ENCODE peak calls at places on chromosomes 2 and 18, in nine cellular contexts. N, B, S, I, O, X, D, F and W are unnamed samples.

GRCh38 chr2:185215497-185215896 is 523.1 kb upstream of the FSIP2 start:
- DNase-seq in D (no peak), F (no peak), X (no peak), I (no peak), B (no peak), O (no peak), N (no peak), S (no peak), W (no peak)

GRCh38 chr2:151363709-151364108 is 6.3 kb downstream of the TNFAIP6 start:
- DNase-seq in O (no peak), S (peak; percentile 24), B (no peak), D (no peak), N (no peak), F (no peak), X (peak; percentile 7), I (no peak), W (no peak)

GRCh38 chr2:78065366-78065765 is 543.2 kb upstream of the LRRTM4 start:
- DNase-seq in D (no peak), F (no peak), O (no peak), S (no peak), I (no peak), B (no peak), N (no peak), X (no peak), W (no peak)

GRCh38 chr2:10235099-10235908 is 67.4 kb upstream of the HPCAL1 start:
- DNase-seq in I (no peak), F (peak; percentile 13), B (no peak), O (no peak), S (no peak), D (no peak), N (no peak), X (no peak), W (no peak)

GRCh38 chr18:68925268-68925667 is 127.4 kb downstream of the CCDC102B start:
- DNase-seq in N (no peak), F (no peak), X (no peak), D (no peak), O (no peak), B (no peak), I (peak; percentile 8), S (no peak), W (no peak)

GRCh38 chr18:49837889-49838288 is 24.6 kb upstream of the ACAA2 start:
- DNase-seq in D (no peak), X (no peak), N (no peak), I (no peak), B (no peak), S (no peak), F (no peak), O (no peak), W (no peak)

GRCh38 chr18:54387631-54388030 is 29.9 kb downstream of the C18orf54 start:
- DNase-seq in F (no peak), I (peak; percentile 39), D (no peak), B (peak; percentile 13), O (no peak), S (no peak), N (no peak), X (no peak), W (no peak)

GRCh38 chr2:49177194-49177593 is 22.9 kb upstream of the FSHR start:
- DNase-seq in X (no peak), O (no peak), F (no peak), I (no peak), B (no peak), S (no peak), N (no peak), D (no peak), W (no peak)

GRCh38 chr18:43393174-43393573 is 115.9 kb upstream of the SYT4 start:
- DNase-seq in S (no peak), F (no peak), B (no peak), X (no peak), O (no peak), N (no peak), D (no peak), I (no peak), W (no peak)

GRCh38 chr2:53970095-53970897 is 497 bp downstream of the PSME4 start:
- DNase-seq in X (peak; percentile 34), N (no peak), F (peak; percentile 55), S (peak; percentile 47), B (peak; percentile 41), I (peak; percentile 53), D (peak; percentile 19), O (no peak), W (peak; percentile 46)

GRCh38 chr2:201440182-201440581 is 11.1 kb downstream of the TRAK2 start:
- DNase-seq in F (no peak), D (no peak), I (no peak), S (no peak), B (no peak), X (no peak), O (no peak), N (peak; percentile 30), W (no peak)

GRCh38 chr2:218397502-218398436 is 1.9 kb upstream of the CTDSP1 start:
- DNase-seq in X (peak; percentile 34), O (no peak), I (peak; percentile 90), S (no peak), D (peak; percentile 60), B (peak; percentile 85), N (peak; percentile 94), F (no peak), W (peak; percentile 35)

GRCh38 chr2:17879913-17880274 is 1.4 kb downstream of the KCNS3 start:
- DNase-seq in I (no peak), S (no peak), F (no peak), O (no peak), X (no peak), N (peak; percentile 65), B (no peak), D (no peak), W (no peak)

GRCh38 chr2:144524190-144524957 is 4.5 kb upstream of the ZEB2 start:
- DNase-seq in O (no peak), S (peak; percentile 71), B (peak; percentile 59), I (no peak), F (peak; percentile 76), N (peak; percentile 19), X (no peak), D (no peak), W (no peak)

GRCh38 chr2:163182764-163183354 is 344.3 kb upstream of the KCNH7 start:
- DNase-seq in I (peak; percentile 21), F (no peak), O (no peak), N (peak; percentile 4), D (no peak), S (no peak), X (no peak), B (no peak), W (no peak)

GRCh38 chr2:5719629-5720334 is 27.6 kb downstream of the SOX11 start:
- DNase-seq in I (no peak), S (no peak), N (no peak), F (no peak), D (no peak), X (no peak), O (no peak), B (no peak), W (no peak)

GRCh38 chr18:27985800-27986199 is 191.1 kb downstream of the CDH2 start:
- DNase-seq in F (no peak), B (no peak), N (no peak), I (no peak), X (no peak), O (no peak), D (no peak), S (no peak), W (no peak)

GRCh38 chr18:74196220-74197119 is 48.1 kb downstream of the TIMM21 start:
- DNase-seq in X (peak; percentile 70), N (peak; percentile 96), S (peak; percentile 70), D (peak; percentile 65), I (peak; percentile 62), O (peak; percentile 50), F (no peak), B (peak; percentile 59), W (peak; percentile 78)

GRCh38 chr18:63882333-63883141 is 5.0 kb upstream of the SERPINB2 start:
- DNase-seq in I (peak; percentile 100), O (peak; percentile 86), F (no peak), X (no peak), D (no peak), N (no peak), B (peak; percentile 90), S (no peak), W (no peak)

GRCh38 chr2:191496838-191497237 is 181.1 kb upstream of the NABP1 start:
- DNase-seq in F (no peak), I (no peak), O (no peak), S (no peak), N (no peak), D (no peak), X (no peak), B (no peak), W (no peak)

GRCh38 chr2:239267411-239267941 is 133.3 kb downstream of the HDAC4 start:
- DNase-seq in B (peak; percentile 90), S (no peak), X (peak; percentile 88), F (peak; percentile 22), D (peak; percentile 94), I (peak; percentile 89), N (no peak), O (no peak), W (peak; percentile 74)

GRCh38 chr18:34121157-34121807 is 103.4 kb downstream of the NOL4 start:
- DNase-seq in F (no peak), D (no peak), I (peak; percentile 26), X (no peak), S (no peak), N (peak; percentile 89), O (no peak), B (peak; percentile 52), W (no peak)

GRCh38 chr18:50695431-50696176 is 124.2 kb downstream of the MRO start:
- DNase-seq in F (no peak), O (no peak), X (no peak), D (no peak), N (no peak), I (no peak), S (no peak), B (no peak), W (no peak)

GRCh38 chr2:180622122-180622918 is 358.1 kb upstream of the UBE2E3 start:
- DNase-seq in X (no peak), S (no peak), B (peak; percentile 17), D (no peak), O (no peak), I (peak; percentile 38), F (no peak), N (no peak), W (no peak)